ENCODE peak calls at places on chromosomes 11 and 22, in five cellular contexts. E is SK-N-SH, R is psoas muscle, I is Peyer's patch, L is cardiac fibroblast. O is an unnamed sample.

GRCh38 chr11:105823495-105824033 is 198.5 kb downstream of the MSANTD4 start:
- DNase-seq in E (peak; percentile 1), R (no peak), I (no peak), L (no peak), O (no peak)

GRCh38 chr11:57249384-57250319 is 12.6 kb upstream of the APLNR start:
- DNase-seq in E (no peak), R (peak; percentile 74), I (peak; percentile 76), L (peak; percentile 76), O (no peak)

GRCh38 chr11:35391922-35392813 is 27.2 kb downstream of the SLC1A2 start:
- DNase-seq in E (peak; percentile 84), R (peak; percentile 88), I (peak; percentile 84), L (peak; percentile 85), O (peak; percentile 68)

GRCh38 chr11:81644239-81644840 is 1089.3 kb downstream of the FAM181B start:
- DNase-seq in E (peak; percentile 33), R (no peak), I (no peak), L (peak; percentile 54), O (no peak)

GRCh38 chr22:40332319-40332781 is 13.9 kb upstream of the ADSL start:
- DNase-seq in E (peak; percentile 32), R (no peak), I (no peak), L (peak; percentile 20), O (no peak)

GRCh38 chr22:37601540-37602442 is 6.8 kb upstream of the GGA1 start:
- DNase-seq in E (no peak), R (no peak), I (peak; percentile 64), L (peak; percentile 75), O (no peak)

GRCh38 chr11:76415073-76415472 is 29.7 kb upstream of the EMSY start:
- DNase-seq in E (no peak), R (no peak), I (no peak), L (no peak), O (no peak)

GRCh38 chr11:103433976-103434375 is 324.8 kb downstream of the DYNC2H1 start:
- DNase-seq in E (no peak), R (no peak), I (no peak), L (peak; percentile 5), O (no peak)

GRCh38 chr11:9774591-9775392 is 110.9 kb downstream of the SWAP70 start:
- DNase-seq in E (no peak), R (no peak), I (no peak), L (peak; percentile 82), O (no peak)

GRCh38 chr11:130478881-130479280 is 30.4 kb downstream of the ADAMTS15 start:
- DNase-seq in E (peak; percentile 9), R (peak; percentile 56), I (no peak), L (peak; percentile 28), O (no peak)

GRCh38 chr11:11241284-11241683 is 111.8 kb downstream of the CSNK2A3 start:
- DNase-seq in E (no peak), R (no peak), I (no peak), L (no peak), O (no peak)

GRCh38 chr11:1073261-1073724 is 1.4 kb upstream of the MUC2 start:
- DNase-seq in E (no peak), R (peak; percentile 76), I (peak; percentile 86), L (peak; percentile 85), O (peak; percentile 34)

GRCh38 chr11:99098258-99098657 is 77.5 kb downstream of the CNTN5 start:
- DNase-seq in E (no peak), R (no peak), I (no peak), L (no peak), O (no peak)

GRCh38 chr11:82308979-82309378 is 424.7 kb downstream of the FAM181B start:
- DNase-seq in E (no peak), R (no peak), I (no peak), L (no peak), O (no peak)

GRCh38 chr11:34308821-34309585 is 48.8 kb downstream of the ABTB2 start:
- DNase-seq in E (no peak), R (no peak), I (no peak), L (peak; percentile 75), O (peak; percentile 84)

GRCh38 chr11:34206598-34207300 is 101.3 kb downstream of the NAT10 start:
- DNase-seq in E (peak; percentile 59), R (no peak), I (no peak), L (no peak), O (no peak)

GRCh38 chr11:95585071-95585751 is 204.4 kb downstream of the FAM76B start:
- DNase-seq in E (no peak), R (no peak), I (no peak), L (no peak), O (no peak)

GRCh38 chr11:32905028-32905667 is 12.5 kb downstream of the QSER1 start:
- DNase-seq in E (no peak), R (no peak), I (no peak), L (peak; percentile 25), O (no peak)

GRCh38 chr22:50191041-50191740 is 5.5 kb downstream of the TRABD start:
- DNase-seq in E (peak; percentile 78), R (no peak), I (no peak), L (peak; percentile 32), O (peak; percentile 94)

GRCh38 chr11:114159320-114159719 is 99.8 kb downstream of the ZBTB16 start:
- DNase-seq in E (no peak), R (peak; percentile 72), I (no peak), L (no peak), O (no peak)

GRCh38 chr11:110833033-110833484 is 120.8 kb upstream of the ARHGAP20 start:
- DNase-seq in E (no peak), R (no peak), I (no peak), L (peak; percentile 63), O (no peak)

GRCh38 chr11:133038850-133039249 is 493.5 kb downstream of the OPCML start:
- DNase-seq in E (no peak), R (no peak), I (no peak), L (no peak), O (no peak)

GRCh38 chr11:70703141-70704052 is 305.1 kb downstream of the CTTN start:
- DNase-seq in E (no peak), R (peak; percentile 21), I (peak; percentile 24), L (no peak), O (no peak)

GRCh38 chr11:19679952-19680823 is 32.4 kb upstream of the NAV2 start:
- DNase-seq in E (peak; percentile 60), R (peak; percentile 94), I (peak; percentile 61), L (peak; percentile 97), O (no peak)

GRCh38 chr22:20551805-20552449 is 44.5 kb downstream of the MED15 start:
- DNase-seq in E (no peak), R (peak; percentile 90), I (no peak), L (no peak), O (no peak)

GRCh38 chr11:14242733-14243132 is 116.2 kb downstream of the RRAS2 start:
- DNase-seq in E (no peak), R (no peak), I (no peak), L (no peak), O (no peak)

GRCh38 chr22:49322861-49323622 is 504.6 kb downstream of the BRD1 start:
- DNase-seq in E (peak; percentile 8), R (peak; percentile 19), I (peak; percentile 28), L (no peak), O (no peak)

GRCh38 chr22:44500623-44501022 is 2.6 kb upstream of the RTL6 start:
- DNase-seq in E (no peak), R (no peak), I (no peak), L (no peak), O (no peak)

GRCh38 chr22:48536691-48537591 is 1290.7 kb downstream of the BRD1 start:
- DNase-seq in E (no peak), R (peak; percentile 64), I (no peak), L (no peak), O (no peak)

GRCh38 chr11:72685560-72686480 is 11.6 kb upstream of the PDE2A start:
- DNase-seq in E (peak; percentile 66), R (peak; percentile 77), I (no peak), L (peak; percentile 56), O (no peak)

GRCh38 chr11:134511255-134511654 is 99.2 kb upstream of the B3GAT1 start:
- DNase-seq in E (no peak), R (no peak), I (peak; percentile 13), L (no peak), O (no peak)

GRCh38 chr22:49439373-49439772 is 388.3 kb downstream of the BRD1 start:
- DNase-seq in E (no peak), R (no peak), I (no peak), L (no peak), O (no peak)

GRCh38 chr11:23789938-23790371 is 706.9 kb upstream of the LUZP2 start:
- DNase-seq in E (no peak), R (no peak), I (no peak), L (peak; percentile 34), O (no peak)

DNA sequence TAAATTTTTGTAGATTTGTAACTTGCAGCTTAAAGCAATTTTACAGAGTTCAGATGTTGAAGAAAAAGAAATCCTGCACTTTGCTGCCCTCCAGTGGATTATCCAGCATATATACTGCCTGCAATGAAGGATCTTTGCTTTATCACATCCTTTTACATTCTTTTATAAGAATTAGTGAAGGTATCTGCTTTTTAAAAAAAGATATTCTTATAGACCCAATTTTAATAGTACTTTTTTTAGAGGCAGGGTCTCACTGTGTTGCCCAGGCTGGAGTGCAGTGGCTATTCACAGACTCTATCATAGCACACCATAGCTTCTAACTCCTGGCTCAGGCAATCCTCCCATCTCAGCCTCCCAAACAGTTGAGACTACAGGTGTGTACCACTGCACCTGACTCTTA is 60.7 kb downstream of the TTC17 start:
- DNase-seq in E (peak; percentile 26), R (no peak), I (no peak), L (peak; percentile 61), O (no peak)
- TF ChIP-seq CTCF in E (peak; percentile 86), R (peak; percentile 53), I (peak; percentile 77), L (peak; percentile 69), O (peak; percentile 60)

GRCh38 chr11:120132645-120133185 is 5.2 kb downstream of the TRIM29 start:
- DNase-seq in E (peak; percentile 70), R (no peak), I (no peak), L (no peak), O (no peak)

GRCh38 chr11:120129570-120129969 is 8.3 kb downstream of the TRIM29 start:
- DNase-seq in E (no peak), R (peak; percentile 33), I (peak; percentile 45), L (no peak), O (peak; percentile 29)

GRCh38 chr11:120130176-120130980 is 7.5 kb downstream of the TRIM29 start:
- DNase-seq in E (no peak), R (no peak), I (peak; percentile 45), L (no peak), O (peak; percentile 19)

GRCh38 chr11:120131941-120132644 is 5.8 kb downstream of the TRIM29 start:
- DNase-seq in E (no peak), R (no peak), I (peak; percentile 46), L (no peak), O (peak; percentile 23)

GRCh38 chr11:120130991-120131760 is 6.7 kb downstream of the TRIM29 start:
- DNase-seq in E (no peak), R (no peak), I (peak; percentile 37), L (no peak), O (peak; percentile 33)
- TF ChIP-seq CTCF in E (no peak), R (no peak), I (no peak), L (no peak), O (no peak)

GRCh38 chr11:128779036-128779435 is 85.2 kb downstream of the FLI1 start:
- DNase-seq in E (no peak), R (no peak), I (no peak), L (peak; percentile 50), O (no peak)
- TF ChIP-seq CTCF in E (no peak), R (no peak), I (no peak), L (no peak), O (no peak)

DNA sequence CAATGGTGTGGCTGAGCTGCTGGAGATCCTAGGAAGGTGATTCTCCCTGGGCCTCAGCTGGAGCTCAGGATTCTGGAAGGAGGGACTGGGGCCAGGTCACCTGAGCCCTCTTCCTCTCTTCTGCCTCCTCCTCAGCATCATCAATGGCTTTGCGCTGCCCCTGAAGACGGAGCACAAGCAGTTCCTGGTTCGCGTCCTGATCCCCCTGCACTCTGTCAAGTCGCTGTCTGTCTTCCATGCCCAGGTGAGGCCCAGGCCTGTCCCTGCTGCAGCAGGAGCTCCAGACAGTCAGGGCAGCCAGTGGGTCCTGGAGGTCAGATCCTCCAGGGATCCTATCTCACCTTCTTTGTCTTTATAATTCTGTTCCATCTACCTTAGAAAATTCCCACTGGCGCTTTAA is 5.3 kb downstream of the GPHA2 start:
- DNase-seq in E (no peak), R (no peak), I (no peak), L (no peak), O (no peak)
- TF ChIP-seq CTCF in E (no peak), R (no peak), I (no peak), L (no peak), O (no peak)

O was measured in CD14-positive monocyte.